ENCODE peak calls at places on chromosome 12, in ten cellular contexts. X is H7; A is A549; S is CD8-positive, alpha-beta T cell; B is WERI-Rb-1; L is tibial artery; G is right atrium auricular region; N is aorta; V is SK-N-SH; Y is mucosa of descending colon. U is an unnamed sample.

GRCh38 chr12:104971276-104971675 is 13.2 kb upstream of the SLC41A2 start:
- DNase-seq in X (no peak), A (no peak), S (no peak), B (no peak), L (no peak), G (no peak), N (no peak), V (no peak), Y (no peak), U (no peak)

GRCh38 chr12:131082795-131083194 is 129.1 kb downstream of the ADGRD1 start:
- DNase-seq in X (no peak), A (no peak), S (no peak), B (no peak), L (no peak), G (no peak), N (no peak), V (no peak), Y (no peak), U (no peak)

GRCh38 chr12:85016423-85016822 is 19.7 kb downstream of the TSPAN19 start:
- DNase-seq in X (no peak), A (peak; percentile 78), S (no peak), B (no peak), L (no peak), G (no peak), N (no peak), V (no peak), Y (no peak), U (no peak)

GRCh38 chr12:32084017-32084688 is 22.5 kb upstream of the BICD1 start:
- DNase-seq in X (no peak), A (no peak), S (no peak), B (peak; percentile 21), L (no peak), G (no peak), N (no peak), V (no peak), Y (no peak), U (no peak)

GRCh38 chr12:121064116-121064515 is 25.1 kb upstream of the OASL start:
- DNase-seq in X (no peak), A (no peak), S (no peak), B (no peak), L (no peak), G (peak; percentile 34), N (no peak), V (no peak), Y (no peak), U (no peak)

GRCh38 chr12:124007810-124008570 is 35.0 kb downstream of the ZNF664 start:
- DNase-seq in X (no peak), A (no peak), S (no peak), B (no peak), L (no peak), G (no peak), N (no peak), V (no peak), Y (no peak), U (peak; percentile 53)

GRCh38 chr12:116551952-116552749 is 7.0 kb upstream of the MAP1LC3B2 start:
- DNase-seq in X (no peak), A (no peak), S (no peak), B (no peak), L (no peak), G (no peak), N (no peak), V (no peak), Y (no peak), U (no peak)

GRCh38 chr12:47110706-47111391 is 31.1 kb upstream of the AMIGO2 start:
- DNase-seq in X (no peak), A (no peak), S (no peak), B (no peak), L (no peak), G (no peak), N (no peak), V (no peak), Y (no peak), U (peak; percentile 39)

GRCh38 chr12:42804928-42805327 is 215.4 kb upstream of the PRICKLE1 start:
- DNase-seq in X (peak; percentile 32), A (no peak), S (no peak), B (peak; percentile 21), L (no peak), G (no peak), N (no peak), V (no peak), Y (no peak), U (no peak)

GRCh38 chr12:32080435-32080834 is 26.2 kb upstream of the BICD1 start:
- DNase-seq in X (no peak), A (no peak), S (no peak), B (no peak), L (no peak), G (no peak), N (no peak), V (no peak), Y (no peak), U (no peak)

GRCh38 chr12:41944241-41944640 is 200.4 kb downstream of the GXYLT1 start:
- DNase-seq in X (no peak), A (no peak), S (no peak), B (no peak), L (no peak), G (no peak), N (no peak), V (no peak), Y (no peak), U (no peak)

GRCh38 chr12:117100251-117100650 is 1.0 kb upstream of the TESC start:
- DNase-seq in X (peak; percentile 79), A (peak; percentile 63), S (no peak), B (peak; percentile 48), L (no peak), G (no peak), N (peak; percentile 69), V (peak; percentile 71), Y (no peak), U (no peak)

GRCh38 chr12:124852329-124852831 is 11.3 kb downstream of the SCARB1 start:
- DNase-seq in X (no peak), A (no peak), S (no peak), B (no peak), L (peak; percentile 61), G (no peak), N (no peak), V (no peak), Y (peak; percentile 80), U (no peak)

GRCh38 chr12:106125351-106126085 is 13.2 kb downstream of the NUAK1 start:
- DNase-seq in X (no peak), A (no peak), S (no peak), B (no peak), L (no peak), G (no peak), N (no peak), V (no peak), Y (no peak), U (no peak)

GRCh38 chr12:27970981-27971489 is 1.5 kb downstream of the PTHLH start:
- DNase-seq in X (peak; percentile 52), A (no peak), S (no peak), B (no peak), L (peak; percentile 28), G (no peak), N (peak; percentile 64), V (peak; percentile 21), Y (no peak), U (no peak)
- H3K4me3 ChIP-seq in X (peak overlapping the region; percentile 44), A (peak overlapping the region; percentile 64), S (no peak overlapping the region), B (no peak overlapping the region), L (peak overlapping the region; percentile 47), G (peak overlapping the region; percentile 54), N (peak overlapping the region; percentile 64), V (peak overlapping the region; percentile 51), Y (no peak overlapping the region), U (no peak overlapping the region)

DNA sequence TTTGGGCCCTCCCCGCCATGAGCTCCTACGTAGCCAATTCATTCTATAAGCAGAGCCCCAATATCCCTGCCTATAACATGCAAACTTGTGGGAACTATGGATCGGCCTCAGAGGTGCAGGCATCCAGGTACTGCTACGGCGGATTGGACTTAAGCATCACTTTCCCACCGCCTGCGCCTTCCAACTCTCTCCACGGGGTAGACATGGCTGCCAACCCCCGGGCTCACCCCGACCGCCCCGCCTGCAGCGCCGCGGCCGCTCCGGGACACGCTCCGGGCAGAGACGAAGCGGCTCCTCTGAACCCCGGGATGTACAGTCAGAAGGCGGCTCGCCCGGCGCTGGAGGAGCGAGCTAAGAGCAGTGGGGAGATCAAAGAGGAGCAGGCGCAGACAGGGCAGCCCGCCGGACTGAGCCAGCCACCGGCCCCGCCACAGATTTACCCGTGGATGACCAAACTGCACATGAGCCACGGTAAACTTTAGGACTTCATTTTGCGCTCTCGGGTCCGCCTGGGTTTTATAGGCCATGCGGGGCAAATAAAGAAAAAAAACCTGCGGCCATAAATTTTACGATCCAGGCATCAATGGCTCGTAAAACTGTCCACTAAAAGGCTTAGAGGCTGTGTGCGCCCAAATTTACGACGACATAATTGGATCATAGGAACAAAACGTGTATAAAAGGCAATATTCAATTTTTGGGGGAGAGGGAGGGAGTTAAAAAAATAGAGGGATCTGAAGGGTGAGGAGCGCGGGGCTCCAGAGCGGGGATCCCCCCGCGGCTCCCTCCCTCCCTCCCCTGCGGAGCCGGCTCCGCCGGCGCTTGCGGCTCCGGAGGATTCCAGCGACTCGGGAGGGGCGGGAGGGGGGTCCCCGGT is 493 bp downstream of the HOXC5 start:
- DNase-seq in X (peak; percentile 91), A (peak; percentile 53), S (no peak), B (no peak), L (peak; percentile 61), G (no peak), N (no peak), V (peak; percentile 84), Y (no peak), U (no peak)
- H3K4me3 ChIP-seq in X (no peak overlapping the region), A (peak overlapping the region; percentile 56), S (peak overlapping the region; percentile 22), B (peak overlapping the region; percentile 37), L (peak overlapping the region; percentile 50), G (peak overlapping the region; percentile 40), N (peak overlapping the region; percentile 28), V (peak overlapping the region; percentile 52), Y (no peak overlapping the region), U (no peak overlapping the region)

DNA sequence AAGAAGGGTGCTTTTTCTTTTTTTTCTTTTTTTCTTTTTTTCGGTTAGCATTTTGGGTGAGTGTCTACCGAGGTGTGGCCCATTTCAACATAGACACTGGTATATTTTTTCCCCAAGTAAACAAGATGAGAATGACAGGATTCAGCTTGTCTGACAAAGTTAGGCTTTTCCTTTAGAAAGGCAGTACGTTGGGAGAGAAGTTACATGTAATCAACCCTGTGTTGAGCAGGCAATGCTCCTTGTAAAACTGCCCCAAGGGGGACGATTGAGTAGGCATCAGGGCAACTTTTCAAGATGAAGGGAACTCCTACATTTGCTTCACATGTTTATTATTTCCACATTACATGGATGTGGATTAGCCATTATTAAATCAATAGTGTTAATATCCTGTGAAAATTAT is 1.7 kb downstream of the EMP1 start:
- DNase-seq in X (no peak), A (no peak), S (no peak), B (no peak), L (no peak), G (no peak), N (no peak), V (no peak), Y (no peak), U (no peak)
- H3K4me3 ChIP-seq in X (no peak overlapping the region), A (no peak overlapping the region), S (no peak overlapping the region), B (no peak overlapping the region), L (peak overlapping the region; percentile 55), G (peak overlapping the region; percentile 61), N (no peak overlapping the region), V (peak overlapping the region; percentile 72), Y (no peak overlapping the region), U (no peak overlapping the region)

DNA sequence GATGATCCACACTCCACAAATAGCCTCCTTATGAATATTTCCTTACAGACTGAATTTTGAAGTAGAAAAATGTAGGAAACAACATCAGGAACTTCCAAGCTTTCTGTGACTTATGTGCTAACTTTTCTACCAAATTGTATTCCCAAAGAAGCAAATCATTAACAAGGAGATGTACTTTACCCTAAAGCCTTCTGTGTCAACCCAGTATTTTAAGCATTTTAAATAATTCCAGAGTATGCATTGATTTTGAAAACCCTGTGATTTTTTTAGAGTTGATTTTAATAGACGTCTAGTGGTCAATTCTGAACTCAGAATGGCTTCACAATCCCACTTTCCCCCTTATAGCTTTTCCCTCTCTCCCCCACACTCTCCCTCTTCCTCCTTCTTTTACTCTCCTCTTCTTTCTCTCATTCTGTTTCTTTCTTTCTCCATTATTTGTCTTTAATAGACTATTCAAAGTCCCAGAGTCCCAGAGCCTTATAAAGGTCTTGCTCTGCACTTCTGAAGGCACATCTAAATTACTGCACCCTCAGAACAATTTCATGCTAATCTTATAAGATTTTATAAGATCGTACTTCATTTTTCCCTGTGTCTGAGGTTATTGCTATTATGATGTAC is 10.1 kb upstream of the MYF6 start:
- DNase-seq in X (no peak), A (no peak), S (no peak), B (no peak), L (no peak), G (no peak), N (no peak), V (no peak), Y (no peak), U (no peak)
- H3K4me3 ChIP-seq in X (no peak overlapping the region), A (no peak overlapping the region), S (no peak overlapping the region), B (no peak overlapping the region), L (no peak overlapping the region), G (no peak overlapping the region), N (no peak overlapping the region), V (no peak overlapping the region), Y (no peak overlapping the region), U (no peak overlapping the region)

U was measured in Jurkat, Clone E6-1.